ENCODE peak calls at places on chromosome 16, in six cellular contexts. C is Peyer's patch; T is HCT116; I is tibial artery; L is effector memory CD4-positive, alpha-beta T cell; B is HL-60. D is an unnamed sample.

GRCh38 chr16:3745751-3746355 is 28.5 kb upstream of the TRAP1 start:
- DNase-seq in C (no peak), T (no peak), I (peak), L (no peak), B (no peak), D (no peak)

GRCh38 chr16:87608400-87608985 is 6.2 kb downstream of the JPH3 start:
- DNase-seq in C (no peak), T (no peak), I (peak), L (no peak), B (no peak), D (no peak)

GRCh38 chr16:19223235-19223847 is 55.3 kb downstream of the SYT17 start:
- DNase-seq in C (peak), T (peak), I (no peak), L (no peak), B (no peak), D (no peak)

GRCh38 chr16:62021295-62021694 is 14.9 kb downstream of the CDH8 start:
- DNase-seq in C (no peak), T (no peak), I (no peak), L (no peak), B (no peak), D (no peak)

GRCh38 chr16:3317315-3317999 is 12.2 kb downstream of the ZNF75A start:
- DNase-seq in C (no peak), T (no peak), I (no peak), L (no peak), B (no peak), D (no peak)

GRCh38 chr16:16004314-16004749 is 54.9 kb downstream of the ABCC1 start:
- DNase-seq in C (no peak), T (no peak), I (no peak), L (no peak), B (no peak), D (no peak)

GRCh38 chr16:86772231-86772510 is 193.8 kb downstream of the FOXL1 start:
- DNase-seq in C (no peak), T (no peak), I (no peak), L (no peak), B (no peak), D (no peak)

GRCh38 chr16:17062676-17063075 is 408.1 kb downstream of the XYLT1 start:
- DNase-seq in C (no peak), T (no peak), I (no peak), L (no peak), B (no peak), D (no peak)

GRCh38 chr16:122342-122741 is 16.1 kb downstream of the NPRL3 start:
- DNase-seq in C (no peak), T (no peak), I (no peak), L (no peak), B (no peak), D (no peak)

GRCh38 chr16:75770051-75770450 is 43.8 kb upstream of the CPHXL start:
- DNase-seq in C (no peak), T (no peak), I (no peak), L (no peak), B (no peak), D (no peak)

GRCh38 chr16:73298562-73298961 is 250.6 kb upstream of the ZFHX3 start:
- DNase-seq in C (no peak), T (no peak), I (no peak), L (no peak), B (no peak), D (no peak)

GRCh38 chr16:49469323-49469670 is 95.7 kb downstream of the C16orf78 start:
- DNase-seq in C (no peak), T (no peak), I (no peak), L (no peak), B (no peak), D (no peak)

GRCh38 chr16:75462804-75463203 is 1.7 kb downstream of the TMEM170A start:
- DNase-seq in C (no peak), T (no peak), I (no peak), L (no peak), B (no peak), D (no peak)

GRCh38 chr16:3183445-3184139 is 4.4 kb upstream of the OR1F1 start:
- DNase-seq in C (peak), T (no peak), I (no peak), L (no peak), B (no peak), D (no peak)

GRCh38 chr16:48384305-48384981 is 770 bp downstream of the SIAH1 start:
- DNase-seq in C (peak), T (no peak), I (peak), L (peak), B (no peak), D (no peak)

GRCh38 chr16:3650631-3651265 is 3.7 kb upstream of the DNASE1 start:
- DNase-seq in C (no peak), T (no peak), I (no peak), L (no peak), B (no peak), D (no peak)

GRCh38 chr16:47063011-47063724 is 80.6 kb downstream of the NETO2 start:
- DNase-seq in C (no peak), T (no peak), I (peak), L (no peak), B (no peak), D (no peak)

GRCh38 chr16:3017806-3018506 is at the start of gene CLDN6:
- DNase-seq in C (no peak), T (no peak), I (no peak), L (no peak), B (no peak), D (no peak)

GRCh38 chr16:55176901-55177300 is 147.1 kb upstream of the IRX6 start:
- DNase-seq in C (no peak), T (no peak), I (no peak), L (no peak), B (no peak), D (no peak)

GRCh38 chr16:14074544-14074943 is 3.4 kb downstream of the MRTFB start:
- DNase-seq in C (no peak), T (no peak), I (no peak), L (no peak), B (no peak), D (no peak)

GRCh38 chr16:14072360-14072759 is 1.2 kb downstream of the MRTFB start:
- DNase-seq in C (no peak), T (no peak), I (no peak), L (no peak), B (no peak), D (no peak)

GRCh38 chr16:14077918-14078317 is 6.8 kb downstream of the MRTFB start:
- DNase-seq in C (no peak), T (no peak), I (no peak), L (no peak), B (no peak), D (no peak)
- H3K27ac ChIP-seq in C (no peak), T (no peak), I (peak), L (no peak), B (no peak), D (no peak)

DNA sequence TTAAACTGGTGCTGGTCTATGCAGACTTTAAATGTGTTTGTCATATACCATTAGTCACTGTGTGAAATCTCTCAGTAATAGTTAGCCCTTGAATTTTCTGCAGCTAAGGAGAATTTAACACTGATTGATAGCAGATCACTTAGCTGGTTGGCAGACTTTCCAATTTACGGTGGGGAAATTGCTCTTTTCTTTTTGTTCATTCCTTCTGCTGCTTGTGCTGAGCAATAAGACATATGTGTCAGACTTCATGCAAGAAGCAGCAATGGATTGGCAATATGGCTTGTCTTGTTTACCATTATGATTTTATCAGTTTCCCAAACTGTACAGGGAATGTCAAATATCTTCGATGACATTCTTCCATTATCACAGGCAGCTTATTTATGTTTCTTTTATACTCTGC is 967.9 kb upstream of the GOT2 start:
- DNase-seq in C (no peak), T (no peak), I (no peak), L (no peak), B (no peak), D (no peak)
- H3K27ac ChIP-seq in C (no peak), T (no peak), I (no peak), L (no peak), B (no peak), D (no peak)

GRCh38 chr16:58187657-58188430 is 10.1 kb downstream of the CSNK2A2 start:
- DNase-seq in C (no peak), T (no peak), I (no peak), L (no peak), B (no peak), D (no peak)
- H3K27ac ChIP-seq in C (no peak), T (no peak), I (no peak), L (no peak), B (no peak), D (peak)

GRCh38 chr16:30472328-30472942 is at the start of gene ITGAL:
- DNase-seq in C (peak), T (no peak), I (no peak), L (peak), B (peak), D (no peak)

GRCh38 chr16:30476991-30477390 is 4.4 kb downstream of the ITGAL start:
- DNase-seq in C (no peak), T (no peak), I (no peak), L (no peak), B (no peak), D (no peak)

GRCh38 chr16:30473231-30474061 is 904 bp downstream of the ITGAL start:
- DNase-seq in C (no peak), T (no peak), I (no peak), L (peak), B (peak), D (no peak)

GRCh38 chr16:30474062-30474452 is 1.5 kb downstream of the ITGAL start:
- DNase-seq in C (no peak), T (no peak), I (no peak), L (no peak), B (no peak), D (no peak)

DNA sequence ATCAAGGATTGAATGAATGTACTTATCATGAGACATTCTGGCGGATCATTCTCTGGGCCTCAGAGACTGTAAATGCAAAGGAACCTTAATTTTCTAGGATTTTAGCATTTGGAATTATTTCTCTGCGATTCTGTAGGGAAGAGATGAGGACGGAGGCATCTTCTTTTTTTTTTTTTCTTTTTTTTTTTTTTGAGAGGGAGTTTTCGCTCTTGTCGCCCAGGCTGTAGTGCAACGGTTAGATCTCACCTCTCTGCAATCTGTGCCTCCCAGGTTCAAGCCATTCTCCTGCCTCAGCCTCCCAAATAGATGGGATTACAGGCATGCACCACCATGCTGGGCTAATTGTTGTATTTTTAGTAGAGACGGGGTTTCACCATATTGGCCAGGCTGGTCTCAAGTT is 2.1 kb downstream of the ITGAL start:
- DNase-seq in C (no peak), T (no peak), I (no peak), L (no peak), B (no peak), D (no peak)
- H3K27ac ChIP-seq in C (no peak), T (no peak), I (no peak), L (peak), B (peak), D (no peak)

DNA sequence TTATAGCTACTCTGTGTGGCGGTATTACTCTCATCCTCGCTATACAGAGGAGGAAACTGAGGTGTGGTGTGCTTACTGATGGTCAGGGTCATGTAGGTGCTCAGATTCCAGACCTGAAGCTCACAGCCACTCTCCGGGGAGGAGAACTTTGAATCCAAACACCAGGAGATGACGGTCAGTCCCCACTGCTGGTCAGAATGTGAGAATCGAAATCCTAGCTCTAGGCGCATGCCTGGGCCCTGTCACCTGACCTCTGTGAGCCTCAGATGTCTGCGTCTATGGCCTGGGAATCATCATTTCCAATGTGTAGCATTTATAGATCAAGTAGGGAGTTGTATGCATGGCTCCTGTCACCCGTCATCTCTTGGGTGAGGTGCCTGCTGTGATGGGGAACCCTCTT is 317.4 kb downstream of the SNX29 start:
- DNase-seq in C (no peak), T (no peak), I (no peak), L (no peak), B (no peak), D (no peak)
- H3K27ac ChIP-seq in C (no peak), T (no peak), I (no peak), L (no peak), B (no peak), D (no peak)

GRCh38 chr16:23131436-23131835 is 17.8 kb downstream of the USP31 start:
- DNase-seq in C (no peak), T (no peak), I (no peak), L (no peak), B (no peak), D (no peak)
- H3K27ac ChIP-seq in C (no peak), T (no peak), I (peak), L (no peak), B (no peak), D (no peak)

DNA sequence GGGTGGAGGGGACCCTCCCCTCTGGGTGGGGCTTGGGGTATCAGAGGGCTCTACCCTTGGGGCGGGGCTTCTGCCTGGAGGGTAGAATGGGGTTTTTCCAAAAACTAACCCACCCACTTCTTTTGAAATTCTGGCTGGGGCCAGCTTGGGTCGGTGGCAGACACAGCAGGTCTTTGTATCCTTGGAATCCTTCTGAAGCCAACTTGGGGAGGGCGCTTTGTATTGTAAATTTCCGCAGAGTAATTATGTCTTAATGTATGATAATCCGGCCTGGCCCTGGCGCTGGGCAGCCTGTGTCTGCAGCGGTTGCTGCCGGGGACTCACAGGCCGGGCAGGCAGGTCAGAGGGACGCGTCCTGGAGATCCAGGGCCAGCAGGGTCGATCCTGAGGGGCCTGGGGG is 33.9 kb upstream of the GSE1 start:
- DNase-seq in C (no peak), T (no peak), I (no peak), L (no peak), B (no peak), D (no peak)
- H3K27ac ChIP-seq in C (no peak), T (no peak), I (no peak), L (no peak), B (no peak), D (no peak)

DNA sequence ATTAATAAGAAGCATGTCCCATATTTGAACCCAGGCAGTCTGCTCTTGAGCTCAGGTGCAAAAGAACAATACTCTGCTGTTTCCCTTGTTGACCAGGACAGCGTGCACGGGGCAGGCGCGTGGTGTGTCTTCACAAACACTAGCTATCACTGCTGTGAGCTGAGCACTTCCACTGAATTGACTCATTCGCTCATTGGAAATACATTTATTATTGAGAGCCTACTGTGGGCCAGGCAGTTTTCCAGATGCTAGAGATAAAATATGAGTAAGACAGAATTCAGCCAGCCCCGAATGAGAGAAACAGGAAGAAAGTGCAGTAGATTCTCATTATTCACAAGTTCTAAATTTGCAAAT is 1.7 kb downstream of the CHD9 start:
- DNase-seq in C (no peak), T (no peak), I (no peak), L (no peak), B (no peak), D (no peak)
- H3K27ac ChIP-seq in C (no peak), T (no peak), I (peak), L (no peak), B (peak), D (peak)

GRCh38 chr16:67673712-67674580 is 7.3 kb downstream of the C16orf86 start:
- DNase-seq in C (peak), T (no peak), I (peak), L (no peak), B (peak), D (no peak)
- H3K27ac ChIP-seq in C (peak), T (no peak), I (peak), L (no peak), B (peak), D (peak)

DNA sequence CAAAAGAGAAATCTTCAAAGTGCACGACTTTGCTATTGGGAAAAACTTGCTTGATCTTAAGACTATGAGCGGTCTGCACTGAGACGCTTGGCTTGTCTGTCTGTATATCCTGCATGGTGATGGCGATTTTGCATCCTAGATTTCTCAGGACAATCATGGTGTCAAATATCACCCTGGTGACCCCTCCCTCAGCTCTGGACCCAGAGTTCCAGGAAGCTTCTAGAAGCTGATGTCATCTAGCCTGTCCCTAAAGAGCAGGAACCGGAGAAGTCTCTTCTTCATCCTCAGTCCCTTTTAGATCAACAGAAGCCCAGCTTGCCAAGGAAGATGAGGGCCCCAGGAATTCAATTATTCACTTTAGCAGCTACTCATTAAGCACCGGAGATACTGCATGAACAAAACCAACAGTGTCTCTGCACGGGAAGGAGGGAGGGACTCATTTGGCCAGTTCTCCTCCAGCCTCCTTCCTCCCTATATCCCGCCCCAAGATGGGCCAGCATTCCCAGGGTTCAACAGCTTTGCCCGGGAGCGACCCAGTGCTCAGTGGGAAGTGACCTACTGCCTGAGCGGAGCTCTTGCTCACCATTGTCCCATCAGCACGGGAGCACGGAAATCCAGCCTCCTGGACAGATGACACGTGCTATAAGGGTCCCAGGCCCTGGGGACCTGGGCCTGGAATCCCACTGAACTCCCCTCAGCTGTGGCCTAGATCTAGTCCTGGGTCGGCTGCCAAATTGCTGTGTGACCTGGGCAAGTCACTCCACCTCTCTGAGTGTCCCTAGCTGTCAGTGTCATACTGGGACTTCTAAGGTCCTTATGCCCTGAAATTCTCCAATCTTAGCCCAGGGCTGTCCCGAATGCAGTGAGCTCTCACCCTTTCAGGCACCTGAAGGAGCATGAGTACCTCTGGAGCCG is 3.8 kb downstream of the EMP2 start:
- DNase-seq in C (no peak), T (no peak), I (no peak), L (no peak), B (no peak), D (no peak)
- H3K27ac ChIP-seq in C (no peak), T (no peak), I (peak), L (no peak), B (no peak), D (no peak)

D was measured in epithelial cell of prostate.